ENCODE peak calls at places on chromosomes 7 and 10, in eight cellular contexts. E is PC-3, H is IMR-90, A is osteoblast, N is mesendoderm, R is endothelial cell of umbilical vein, G is PC-9, W is H1. X is an unnamed sample.

GRCh38 chr7:34844936-34845665 is 187.1 kb downstream of the NPSR1 start:
- DNase-seq in E (no peak), A (no peak), G (no peak), W (no peak), H (no peak), N (peak; percentile 96), R (no peak), X (no peak)

GRCh38 chr10:23158370-23158769 is 33.7 kb upstream of the PTF1A start:
- DNase-seq in N (peak; percentile 76), R (peak; percentile 60), G (no peak), E (peak; percentile 64), W (peak; percentile 58), H (peak; percentile 58), A (peak; percentile 91), X (peak; percentile 42)

GRCh38 chr10:132420469-132421376 is 23.7 kb downstream of the PWWP2B start:
- DNase-seq in E (peak; percentile 53), G (peak; percentile 60), A (no peak), N (no peak), W (no peak), H (no peak), R (no peak), X (no peak)

GRCh38 chr7:104983620-104984539 is 30.1 kb upstream of the KMT2E start:
- DNase-seq in E (peak; percentile 84), G (peak; percentile 76), H (peak; percentile 81), A (peak; percentile 94), R (peak; percentile 91), W (peak; percentile 87), N (peak; percentile 93), X (peak; percentile 86)

GRCh38 chr10:71406878-71407277 is 10.2 kb downstream of the CDH23 start:
- DNase-seq in E (no peak), H (no peak), W (no peak), R (no peak), N (no peak), G (no peak), A (no peak), X (no peak)

GRCh38 chr10:18610517-18610916 is 40.9 kb downstream of the NSUN6 start:
- DNase-seq in H (peak; percentile 87), W (no peak), G (peak; percentile 90), E (peak; percentile 87), A (peak; percentile 90), R (peak; percentile 84), N (peak; percentile 58), X (peak; percentile 83)

GRCh38 chr7:47308808-47309207 is 273.1 kb downstream of the TNS3 start:
- DNase-seq in E (no peak), A (no peak), H (no peak), R (no peak), W (peak; percentile 17), N (no peak), G (no peak), X (no peak)

GRCh38 chr7:157515342-157516041 is 178.7 kb downstream of the DNAJB6 start:
- DNase-seq in R (no peak), H (no peak), A (peak; percentile 53), W (no peak), G (no peak), E (no peak), N (peak; percentile 71), X (no peak)

GRCh38 chr7:36686499-36686898 is 37.8 kb downstream of the AOAH start:
- DNase-seq in R (no peak), A (no peak), E (peak; percentile 62), W (no peak), G (no peak), N (peak; percentile 11), H (peak; percentile 41), X (no peak)

GRCh38 chr7:70640266-70640833 is 491.6 kb upstream of the GALNT17 start:
- DNase-seq in W (no peak), E (no peak), G (no peak), R (no peak), H (peak; percentile 87), A (peak; percentile 95), N (peak; percentile 28), X (peak; percentile 82)

GRCh38 chr7:44748948-44749731 is 493 bp downstream of the ZMIZ2 start:
- DNase-seq in H (no peak), R (no peak), G (no peak), N (no peak), A (peak; percentile 76), E (no peak), W (no peak), X (no peak)

GRCh38 chr7:18583305-18583704 is 87.8 kb downstream of the HDAC9 start:
- DNase-seq in G (no peak), H (peak; percentile 67), A (no peak), W (no peak), N (peak; percentile 37), R (no peak), E (no peak), X (peak; percentile 12)

GRCh38 chr7:25854608-25855497 is 297.1 kb upstream of the NFE2L3 start:
- DNase-seq in H (peak; percentile 100), N (peak; percentile 100), W (no peak), E (peak; percentile 92), R (peak; percentile 99), A (peak; percentile 97), G (peak; percentile 93), X (peak; percentile 87)

GRCh38 chr10:128307819-128308218 is 181.6 kb upstream of the MKI67 start:
- DNase-seq in A (no peak), H (no peak), W (no peak), G (no peak), E (no peak), N (no peak), R (no peak), X (no peak)

GRCh38 chr10:75612904-75613684 is 181.7 kb downstream of the LRMDA start:
- DNase-seq in W (no peak), N (no peak), E (no peak), G (no peak), A (no peak), H (no peak), R (no peak), X (peak; percentile 87)

GRCh38 chr7:35258891-35259537 is 5.1 kb upstream of the TBX20 start:
- DNase-seq in W (no peak), R (no peak), H (no peak), N (no peak), G (no peak), A (peak; percentile 59), E (no peak), X (no peak)

GRCh38 chr7:10974717-10975032 is 1.0 kb downstream of the PHF14 start:
- DNase-seq in R (no peak), H (no peak), N (no peak), W (no peak), A (no peak), E (no peak), G (no peak), X (no peak)

GRCh38 chr7:39753823-39754325 is 130.5 kb downstream of the RALA start:
- DNase-seq in W (no peak), A (no peak), H (no peak), R (no peak), G (no peak), N (no peak), E (no peak), X (no peak)

GRCh38 chr10:43437141-43437860 is 390 bp downstream of the ZNF487 start:
- DNase-seq in G (no peak), N (no peak), R (peak; percentile 21), E (peak; percentile 12), W (no peak), A (peak; percentile 86), H (no peak), X (no peak)

DNA sequence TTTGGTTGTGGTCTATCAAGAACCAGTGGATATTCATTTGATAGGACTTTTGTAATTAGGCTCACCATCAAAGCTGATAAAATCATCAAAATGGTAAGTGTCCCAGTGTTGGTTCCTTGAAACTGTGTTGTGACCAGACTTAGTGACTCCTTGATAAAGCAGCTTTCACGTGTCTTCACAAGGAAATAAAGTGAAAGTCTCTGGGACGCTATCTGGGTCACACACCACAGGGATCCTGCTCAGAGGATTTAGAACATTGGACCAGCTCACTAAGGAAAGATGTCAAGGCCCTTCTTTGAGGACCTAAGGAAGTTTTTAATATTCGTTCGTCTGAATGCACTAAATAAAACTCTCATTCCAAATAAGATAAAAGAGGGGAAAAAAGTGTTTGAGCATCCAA is 193.1 kb downstream of the RNLS start:
- DNase-seq in G (no peak), E (no peak), N (peak; percentile 68), W (no peak), H (no peak), R (no peak), A (peak; percentile 46), X (no peak)
- H3K4me2 ChIP-seq in G (no peak overlapping the region), E (no peak overlapping the region), N (no peak overlapping the region), W (no peak overlapping the region), H (no peak overlapping the region), R (no peak overlapping the region), A (no peak overlapping the region), X (no peak overlapping the region)

GRCh38 chr10:101888251-101888949 is 44.8 kb upstream of the KCNIP2 start:
- DNase-seq in R (no peak), E (no peak), W (no peak), A (no peak), H (no peak), G (no peak), N (no peak), X (no peak)

GRCh38 chr10:101889256-101890210 is 45.9 kb upstream of the KCNIP2 start:
- DNase-seq in N (peak; percentile 83), W (peak; percentile 85), E (peak; percentile 76), G (peak; percentile 43), A (peak; percentile 90), H (peak; percentile 78), R (peak; percentile 81), X (peak; percentile 62)

GRCh38 chr10:101887762-101888161 is 44.2 kb upstream of the KCNIP2 start:
- DNase-seq in H (no peak), W (no peak), R (no peak), A (no peak), N (no peak), E (no peak), G (no peak), X (no peak)

GRCh38 chr10:101881036-101881774 is 37.6 kb upstream of the KCNIP2 start:
- DNase-seq in R (no peak), H (no peak), N (no peak), E (no peak), A (no peak), W (no peak), G (no peak), X (no peak)

GRCh38 chr10:101886521-101887312 is 43.1 kb upstream of the KCNIP2 start:
- DNase-seq in H (no peak), R (no peak), N (no peak), G (no peak), A (no peak), E (no peak), W (no peak), X (no peak)
- H3K27ac ChIP-seq in H (no peak overlapping the region), R (no peak overlapping the region), N (no peak overlapping the region), G (no peak overlapping the region), A (no peak overlapping the region), E (no peak overlapping the region), W (no peak overlapping the region), X (no peak overlapping the region)

GRCh38 chr7:128420773-128421172 is 11.0 kb upstream of the IMPDH1 start:
- DNase-seq in R (no peak), H (no peak), G (no peak), W (no peak), A (no peak), E (no peak), N (no peak), X (no peak)
- H3K4me2 ChIP-seq in R (no peak overlapping the region), H (no peak overlapping the region), G (no peak overlapping the region), W (no peak overlapping the region), A (no peak overlapping the region), E (no peak overlapping the region), N (no peak overlapping the region), X (no peak overlapping the region)

DNA sequence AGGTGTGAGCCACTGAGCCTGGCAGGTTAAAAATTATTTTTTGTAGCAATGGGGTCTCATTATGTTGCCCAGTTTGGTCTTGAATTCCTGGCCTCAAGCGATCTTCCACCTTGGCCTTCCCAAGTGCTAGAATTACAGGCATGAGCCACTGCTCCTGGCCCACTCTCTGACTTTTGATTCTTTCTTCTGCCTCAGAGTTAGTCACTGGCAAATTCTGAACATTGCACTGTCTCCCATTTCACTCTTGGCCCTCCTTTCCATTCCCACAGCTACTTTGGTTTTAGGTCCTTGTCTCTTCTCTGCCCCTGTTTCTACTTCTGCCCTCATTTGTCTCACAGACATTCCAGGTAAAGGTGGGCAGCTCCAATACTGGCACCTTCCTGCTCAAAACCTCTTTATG is 29.4 kb upstream of the ZRANB1 start:
- DNase-seq in E (no peak), W (no peak), A (no peak), G (no peak), H (peak; percentile 21), R (no peak), N (no peak), X (no peak)
- H3K27ac ChIP-seq in E (no peak overlapping the region), W (no peak overlapping the region), A (peak overlapping the region; percentile 1), G (no peak overlapping the region), H (no peak overlapping the region), R (no peak overlapping the region), N (no peak overlapping the region), X (no peak overlapping the region)